ENCODE peak calls at places on chromosomes 3 and 15, in six cellular contexts. K is cardiac muscle cell, J is HCT116, V is right lobe of liver, S is stomach, E is RWPE1. C is an unnamed sample.

GRCh38 chr3:112699436-112699978 is 58.6 kb upstream of the CCDC80 start:
- DNase-seq in J (peak; percentile 34), E (no peak), S (no peak), V (no peak), K (peak; percentile 32), C (no peak)

GRCh38 chr15:62857411-62857853 is 185.1 kb upstream of the TPM1 start:
- DNase-seq in K (no peak), S (no peak), V (no peak), E (peak; percentile 91), J (no peak), C (no peak)

GRCh38 chr3:165854696-165855095 is 17.5 kb upstream of the BCHE start:
- DNase-seq in E (peak; percentile 3), J (no peak), K (peak; percentile 24), S (no peak), V (no peak), C (peak; percentile 33)

GRCh38 chr15:63373330-63373729 is 8.3 kb downstream of the CA12 start:
- DNase-seq in J (no peak), V (no peak), E (no peak), K (no peak), S (no peak), C (no peak)

GRCh38 chr3:30273304-30274072 is 332.9 kb upstream of the TGFBR2 start:
- DNase-seq in S (no peak), K (peak; percentile 25), J (no peak), E (no peak), V (no peak), C (no peak)

GRCh38 chr3:151439652-151440125 is 21.2 kb downstream of the IGSF10 start:
- DNase-seq in E (peak; percentile 46), S (no peak), K (peak; percentile 88), V (no peak), J (peak; percentile 53), C (peak; percentile 54)

GRCh38 chr15:25718597-25718996 is 144.5 kb downstream of the ATP10A start:
- DNase-seq in S (no peak), E (no peak), V (no peak), J (no peak), K (no peak), C (no peak)

GRCh38 chr3:47394140-47394855 is 13.5 kb downstream of the PTPN23 start:
- DNase-seq in S (no peak), V (no peak), K (peak; percentile 44), E (no peak), J (no peak), C (no peak)

GRCh38 chr3:168828943-168829342 is 733.2 kb upstream of the GOLIM4 start:
- DNase-seq in S (no peak), E (no peak), J (no peak), K (no peak), V (no peak), C (no peak)

GRCh38 chr3:149221783-149222517 is at the start of gene CP:
- DNase-seq in E (no peak), V (no peak), S (no peak), K (peak; percentile 18), J (no peak), C (no peak)

GRCh38 chr3:8712871-8713360 is 20.7 kb upstream of the CAV3 start:
- DNase-seq in E (no peak), S (no peak), V (no peak), K (no peak), J (no peak), C (no peak)

GRCh38 chr3:86563358-86563970 is 427.5 kb downstream of the VGLL3 start:
- DNase-seq in V (no peak), K (peak; percentile 45), E (peak; percentile 4), J (peak; percentile 3), S (no peak), C (peak; percentile 59)

GRCh38 chr3:170709046-170709445 is 123.2 kb upstream of the SLC7A14 start:
- DNase-seq in J (no peak), S (no peak), V (no peak), K (peak; percentile 88), E (no peak), C (no peak)

GRCh38 chr3:149442845-149443544 is 31.5 kb upstream of the TM4SF4 start:
- DNase-seq in J (peak; percentile 4), S (no peak), V (no peak), E (peak; percentile 18), K (peak; percentile 55), C (no peak)

GRCh38 chr15:69756440-69756839 is 303.8 kb downstream of the RPLP1 start:
- DNase-seq in V (no peak), K (no peak), J (no peak), S (no peak), E (no peak), C (no peak)

GRCh38 chr3:126442849-126443229 is 32.9 kb downstream of the ZXDC start:
- DNase-seq in V (no peak), K (no peak), J (no peak), E (no peak), S (peak; percentile 19), C (no peak)

GRCh38 chr3:63911395-63911900 is 735 bp downstream of the SCAANT1 start:
- DNase-seq in V (no peak), S (no peak), E (no peak), J (no peak), K (peak; percentile 4), C (no peak)

GRCh38 chr3:45871834-45872233 is 14.5 kb upstream of the CCR9 start:
- DNase-seq in V (no peak), E (no peak), S (no peak), K (no peak), J (no peak), C (no peak)

GRCh38 chr3:123156276-123156995 is 45.3 kb upstream of the SEC22A start:
- DNase-seq in E (no peak), S (no peak), V (no peak), J (no peak), K (no peak), C (no peak)

GRCh38 chr3:184717608-184717995 is 5.7 kb upstream of the MAGEF1 start:
- DNase-seq in J (no peak), K (no peak), V (no peak), S (no peak), E (no peak), C (no peak)

GRCh38 chr3:65030847-65031463 is 343.2 kb upstream of the ADAMTS9 start:
- DNase-seq in S (no peak), E (peak; percentile 18), J (no peak), K (peak; percentile 43), V (no peak), C (no peak)

GRCh38 chr3:171176244-171176925 is 149.9 kb upstream of the SLC2A2 start:
- DNase-seq in S (no peak), V (no peak), K (no peak), J (no peak), E (no peak), C (no peak)

GRCh38 chr15:77225641-77226040 is 154.7 kb upstream of the TSPAN3 start:
- DNase-seq in K (peak; percentile 9), J (no peak), V (no peak), S (no peak), E (no peak), C (no peak)

GRCh38 chr3:186831795-186832194 is 10.7 kb upstream of the ADIPOQ start:
- DNase-seq in K (no peak), V (no peak), J (no peak), S (no peak), E (no peak), C (no peak)
- TF ChIP-seq CTCF in K (no peak), V (no peak), J (no peak), S (no peak), E (no peak), C (no peak)

GRCh38 chr3:37992271-37993066 is 1.9 kb downstream of the VILL start:
- DNase-seq in K (no peak), E (no peak), S (peak; percentile 76), V (no peak), J (no peak), C (no peak)

GRCh38 chr3:37991823-37992222 is 1.2 kb downstream of the VILL start:
- DNase-seq in K (no peak), S (peak; percentile 25), V (no peak), J (no peak), E (no peak), C (no peak)

GRCh38 chr3:37994639-37994972 is 4.0 kb downstream of the VILL start:
- DNase-seq in V (no peak), S (no peak), K (no peak), J (no peak), E (no peak), C (peak; percentile 35)

GRCh38 chr3:37993811-37994638 is 3.4 kb downstream of the VILL start:
- DNase-seq in E (no peak), S (peak; percentile 52), V (peak; percentile 88), J (no peak), K (peak; percentile 93), C (peak; percentile 81)

DNA sequence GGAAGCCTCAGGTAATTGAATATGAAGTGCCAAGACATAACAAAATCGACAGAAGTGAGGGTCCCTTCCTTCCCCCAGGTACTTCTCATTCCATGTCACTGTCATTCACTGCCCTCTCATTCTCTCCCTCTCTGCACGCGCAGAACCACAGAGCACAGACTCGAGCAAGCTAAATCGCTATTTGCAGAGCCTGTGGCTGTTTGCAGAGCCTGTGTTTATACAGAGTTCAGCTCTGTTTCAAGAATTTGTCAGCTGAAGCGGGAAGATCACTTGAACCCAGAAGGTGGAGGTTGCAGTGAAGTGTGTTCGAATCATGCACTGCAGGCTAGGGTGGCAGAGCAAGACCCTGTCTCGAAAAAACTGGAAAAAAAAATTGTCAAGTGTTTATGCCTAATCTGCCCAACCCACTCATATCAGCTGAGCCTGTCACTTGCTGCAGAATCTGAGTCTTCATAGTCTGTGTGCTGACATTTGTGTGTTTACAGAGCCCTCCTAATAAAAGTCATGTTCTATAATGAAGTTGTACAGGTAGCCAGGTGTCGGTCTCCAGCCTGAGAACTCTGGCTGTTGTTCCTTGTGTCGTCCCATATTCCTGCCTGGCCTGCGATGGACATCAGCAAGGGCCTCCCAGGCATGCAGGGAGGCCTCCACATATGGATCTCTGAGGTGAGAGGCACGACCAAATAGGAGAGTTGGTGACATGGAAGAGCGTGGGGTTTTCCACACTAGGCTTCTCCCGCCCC is 2.7 kb downstream of the VILL start:
- DNase-seq in E (no peak), S (peak; percentile 25), J (no peak), K (no peak), V (no peak), C (no peak)
- H3K27ac ChIP-seq in E (peak overlapping the region; percentile 65), S (peak overlapping the region; percentile 92), J (no peak overlapping the region), K (no peak overlapping the region), V (peak overlapping the region; percentile 64), C (peak overlapping the region; percentile 58)

DNA sequence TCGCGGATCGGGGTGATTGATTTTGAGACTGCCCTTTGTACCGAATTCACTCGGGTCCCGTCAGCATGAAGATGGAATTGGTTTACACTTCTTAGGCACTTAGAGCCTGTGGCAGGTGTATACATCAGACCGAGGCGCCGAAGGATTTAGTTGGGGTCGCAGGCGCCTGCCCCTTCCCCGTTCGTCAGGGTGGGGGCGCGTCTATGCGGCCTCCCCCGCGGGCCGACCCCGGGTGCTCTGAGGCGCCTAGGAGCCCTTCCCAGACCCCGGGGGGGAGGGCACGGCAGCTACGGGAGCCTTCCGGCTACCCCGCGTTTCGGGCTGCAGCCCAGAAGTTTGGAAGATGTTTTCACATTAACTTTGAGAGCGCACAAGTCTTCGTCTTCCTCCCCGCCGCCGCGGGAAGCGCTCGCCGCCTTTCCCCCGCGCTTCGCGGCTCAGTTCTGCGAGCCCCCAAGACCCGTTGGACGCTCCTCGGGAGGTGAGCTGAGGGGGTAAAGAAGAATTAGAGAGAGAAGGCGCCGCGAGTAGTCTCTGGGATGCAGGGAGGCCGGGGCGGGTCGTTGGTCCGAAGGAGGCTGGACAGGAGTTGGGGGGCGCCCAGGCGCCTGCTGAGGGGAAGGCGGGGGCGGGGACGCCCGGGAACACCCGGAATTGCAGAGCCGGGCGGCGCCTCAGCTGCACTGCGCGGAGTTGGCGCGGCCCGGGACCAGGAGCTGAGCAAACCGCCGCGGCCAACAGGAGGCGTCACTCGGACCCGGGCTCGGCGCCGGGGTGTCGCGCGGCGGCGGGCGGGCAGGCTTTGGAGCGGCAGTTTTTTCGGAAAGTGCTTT is 737 bp downstream of the TIPARP start:
- DNase-seq in S (peak; percentile 52), J (no peak), V (peak; percentile 82), E (no peak), K (peak; percentile 70), C (peak; percentile 66)
- TF ChIP-seq CTCF in S (no peak), J (peak; percentile 56), V (peak; percentile 39), E (peak; percentile 36), K (peak; percentile 46), C (peak; percentile 75)

GRCh38 chr3:181484026-181484425 is 227.7 kb upstream of the SOX2 start:
- DNase-seq in J (no peak), S (no peak), V (no peak), E (no peak), K (no peak), C (no peak)
- H3K27ac ChIP-seq in J (no peak overlapping the region), S (no peak overlapping the region), V (no peak overlapping the region), E (no peak overlapping the region), K (no peak overlapping the region), C (no peak overlapping the region)

C was measured in OCI-LY7.